ENCODE peak calls at places on chromosomes 12 and 14, in seven cellular contexts. One of them, this sample, is unnamed.

GRCh38 chr14:47674546-47675238 is 713 bp downstream of the MDGA2 start:
- DNase-seq in stomach: no peak
- DNase-seq in Panc1: no peak
- DNase-seq in heart right ventricle: no peak
- DNase-seq in neuronal stem cell: peak
- DNase-seq in small intestine: no peak
- DNase-seq in thoracic aorta: no peak
- DNase-seq in this sample: no peak

GRCh38 chr12:106581543-106582263 is 1.1 kb upstream of the RFX4 start:
- DNase-seq in small intestine: no peak
- DNase-seq in neuronal stem cell: peak
- DNase-seq in thoracic aorta: no peak
- DNase-seq in heart right ventricle: no peak
- DNase-seq in Panc1: no peak
- DNase-seq in stomach: no peak
- DNase-seq in this sample: no peak

GRCh38 chr14:36238666-36239363 is 62.3 kb upstream of the PTCSC3 start:
- DNase-seq in stomach: no peak
- DNase-seq in thoracic aorta: no peak
- DNase-seq in heart right ventricle: no peak
- DNase-seq in small intestine: no peak
- DNase-seq in Panc1: no peak
- DNase-seq in neuronal stem cell: no peak
- DNase-seq in this sample: peak

GRCh38 chr12:78931466-78931990 is 67.0 kb downstream of the SYT1 start:
- DNase-seq in heart right ventricle: no peak
- DNase-seq in Panc1: no peak
- DNase-seq in stomach: no peak
- DNase-seq in thoracic aorta: no peak
- DNase-seq in neuronal stem cell: no peak
- DNase-seq in small intestine: no peak
- DNase-seq in this sample: no peak

GRCh38 chr12:66742508-66743367 is 63.9 kb upstream of the GRIP1 start:
- DNase-seq in neuronal stem cell: no peak
- DNase-seq in small intestine: no peak
- DNase-seq in stomach: no peak
- DNase-seq in thoracic aorta: no peak
- DNase-seq in heart right ventricle: no peak
- DNase-seq in Panc1: no peak
- DNase-seq in this sample: no peak

GRCh38 chr12:2894961-2895360 is 4.3 kb downstream of the TULP3 start:
- DNase-seq in heart right ventricle: no peak
- DNase-seq in small intestine: no peak
- DNase-seq in thoracic aorta: no peak
- DNase-seq in neuronal stem cell: no peak
- DNase-seq in stomach: no peak
- DNase-seq in Panc1: no peak
- DNase-seq in this sample: no peak

GRCh38 chr12:111757361-111758119 is 9.2 kb upstream of the ALDH2 start:
- DNase-seq in heart right ventricle: peak
- DNase-seq in thoracic aorta: no peak
- DNase-seq in stomach: peak
- DNase-seq in Panc1: no peak
- DNase-seq in small intestine: no peak
- DNase-seq in neuronal stem cell: no peak
- DNase-seq in this sample: peak

GRCh38 chr12:75722714-75723200 is 211.3 kb upstream of the KRR1 start:
- DNase-seq in Panc1: no peak
- DNase-seq in heart right ventricle: no peak
- DNase-seq in stomach: no peak
- DNase-seq in small intestine: peak
- DNase-seq in neuronal stem cell: no peak
- DNase-seq in thoracic aorta: peak
- DNase-seq in this sample: peak

GRCh38 chr14:91061309-91061887 is 957 bp upstream of the RPS6KA5 start:
- DNase-seq in heart right ventricle: no peak
- DNase-seq in thoracic aorta: no peak
- DNase-seq in stomach: no peak
- DNase-seq in neuronal stem cell: no peak
- DNase-seq in small intestine: no peak
- DNase-seq in Panc1: no peak
- DNase-seq in this sample: no peak

GRCh38 chr12:14955876-14956811 is 5.3 kb downstream of the ARHGDIB start:
- DNase-seq in heart right ventricle: no peak
- DNase-seq in small intestine: no peak
- DNase-seq in thoracic aorta: no peak
- DNase-seq in Panc1: no peak
- DNase-seq in neuronal stem cell: no peak
- DNase-seq in stomach: no peak
- DNase-seq in this sample: no peak

GRCh38 chr12:70334742-70335141 is 31.3 kb upstream of the KCNMB4 start:
- DNase-seq in stomach: no peak
- DNase-seq in heart right ventricle: no peak
- DNase-seq in Panc1: no peak
- DNase-seq in neuronal stem cell: no peak
- DNase-seq in thoracic aorta: no peak
- DNase-seq in small intestine: no peak
- DNase-seq in this sample: no peak

GRCh38 chr12:119869720-119870119 is 7.4 kb downstream of the CIT start:
- DNase-seq in small intestine: peak
- DNase-seq in stomach: no peak
- DNase-seq in Panc1: no peak
- DNase-seq in neuronal stem cell: no peak
- DNase-seq in heart right ventricle: no peak
- DNase-seq in thoracic aorta: no peak
- DNase-seq in this sample: no peak

GRCh38 chr12:121930862-121931261 is 12.5 kb downstream of the CFAP251 start:
- DNase-seq in stomach: no peak
- DNase-seq in thoracic aorta: no peak
- DNase-seq in neuronal stem cell: no peak
- DNase-seq in small intestine: no peak
- DNase-seq in heart right ventricle: no peak
- DNase-seq in Panc1: no peak
- DNase-seq in this sample: no peak

GRCh38 chr12:79083181-79083580 is 218.6 kb downstream of the SYT1 start:
- DNase-seq in heart right ventricle: no peak
- DNase-seq in stomach: no peak
- DNase-seq in Panc1: no peak
- DNase-seq in thoracic aorta: no peak
- DNase-seq in neuronal stem cell: no peak
- DNase-seq in small intestine: no peak
- DNase-seq in this sample: no peak

GRCh38 chr12:6292606-6293005 is 17.9 kb upstream of the PLEKHG6 start:
- DNase-seq in stomach: no peak
- DNase-seq in neuronal stem cell: no peak
- DNase-seq in heart right ventricle: no peak
- DNase-seq in small intestine: peak
- DNase-seq in thoracic aorta: no peak
- DNase-seq in Panc1: no peak
- DNase-seq in this sample: no peak

GRCh38 chr12:100797246-100797645 is 2.7 kb downstream of the ANO4 start:
- DNase-seq in Panc1: no peak
- DNase-seq in stomach: no peak
- DNase-seq in heart right ventricle: no peak
- DNase-seq in small intestine: no peak
- DNase-seq in thoracic aorta: no peak
- DNase-seq in neuronal stem cell: peak
- DNase-seq in this sample: no peak

GRCh38 chr12:92602476-92602875 is 100.3 kb upstream of the PLEKHG7 start:
- DNase-seq in heart right ventricle: no peak
- DNase-seq in Panc1: no peak
- DNase-seq in small intestine: no peak
- DNase-seq in neuronal stem cell: no peak
- DNase-seq in stomach: no peak
- DNase-seq in thoracic aorta: no peak
- DNase-seq in this sample: no peak

GRCh38 chr14:72611506-72611905 is 282.4 kb downstream of the DPF3 start:
- DNase-seq in neuronal stem cell: no peak
- DNase-seq in thoracic aorta: no peak
- DNase-seq in stomach: no peak
- DNase-seq in small intestine: no peak
- DNase-seq in heart right ventricle: no peak
- DNase-seq in Panc1: no peak
- DNase-seq in this sample: no peak

GRCh38 chr12:91380651-91381050 is 198.0 kb upstream of the DCN start:
- DNase-seq in stomach: no peak
- DNase-seq in thoracic aorta: no peak
- DNase-seq in neuronal stem cell: no peak
- DNase-seq in small intestine: no peak
- DNase-seq in heart right ventricle: no peak
- DNase-seq in Panc1: no peak
- DNase-seq in this sample: no peak

GRCh38 chr12:70692681-70693288 is 55.6 kb upstream of the PTPRB start:
- DNase-seq in Panc1: no peak
- DNase-seq in thoracic aorta: no peak
- DNase-seq in heart right ventricle: no peak
- DNase-seq in small intestine: no peak
- DNase-seq in stomach: no peak
- DNase-seq in neuronal stem cell: no peak
- DNase-seq in this sample: no peak

GRCh38 chr12:13195848-13196301 is 651 bp upstream of the EMP1 start:
- DNase-seq in thoracic aorta: no peak
- DNase-seq in Panc1: no peak
- DNase-seq in small intestine: peak
- DNase-seq in neuronal stem cell: no peak
- DNase-seq in heart right ventricle: no peak
- DNase-seq in stomach: no peak
- DNase-seq in this sample: no peak

GRCh38 chr12:13196302-13196921 is at the start of gene EMP1:
- DNase-seq in small intestine: peak
- DNase-seq in neuronal stem cell: no peak
- DNase-seq in Panc1: peak
- DNase-seq in heart right ventricle: peak
- DNase-seq in thoracic aorta: peak
- DNase-seq in stomach: peak
- DNase-seq in this sample: peak

GRCh38 chr12:13198921-13199320 is 2.4 kb downstream of the EMP1 start:
- DNase-seq in Panc1: no peak
- DNase-seq in heart right ventricle: no peak
- DNase-seq in stomach: no peak
- DNase-seq in neuronal stem cell: no peak
- DNase-seq in small intestine: no peak
- DNase-seq in thoracic aorta: no peak
- DNase-seq in this sample: no peak

GRCh38 chr12:13197526-13198141 is 1.1 kb downstream of the EMP1 start:
- DNase-seq in heart right ventricle: peak
- DNase-seq in small intestine: no peak
- DNase-seq in neuronal stem cell: no peak
- DNase-seq in stomach: no peak
- DNase-seq in Panc1: no peak
- DNase-seq in thoracic aorta: no peak
- DNase-seq in this sample: peak

DNA sequence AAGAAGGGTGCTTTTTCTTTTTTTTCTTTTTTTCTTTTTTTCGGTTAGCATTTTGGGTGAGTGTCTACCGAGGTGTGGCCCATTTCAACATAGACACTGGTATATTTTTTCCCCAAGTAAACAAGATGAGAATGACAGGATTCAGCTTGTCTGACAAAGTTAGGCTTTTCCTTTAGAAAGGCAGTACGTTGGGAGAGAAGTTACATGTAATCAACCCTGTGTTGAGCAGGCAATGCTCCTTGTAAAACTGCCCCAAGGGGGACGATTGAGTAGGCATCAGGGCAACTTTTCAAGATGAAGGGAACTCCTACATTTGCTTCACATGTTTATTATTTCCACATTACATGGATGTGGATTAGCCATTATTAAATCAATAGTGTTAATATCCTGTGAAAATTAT is 1.7 kb downstream of the EMP1 start:
- DNase-seq in Panc1: no peak
- DNase-seq in heart right ventricle: no peak
- DNase-seq in thoracic aorta: no peak
- DNase-seq in neuronal stem cell: no peak
- DNase-seq in small intestine: no peak
- DNase-seq in stomach: no peak
- DNase-seq in this sample: no peak
- H3K27ac ChIP-seq in Panc1: peak
- H3K27ac ChIP-seq in heart right ventricle: peak
- H3K27ac ChIP-seq in thoracic aorta: no peak
- H3K27ac ChIP-seq in neuronal stem cell: peak
- H3K27ac ChIP-seq in small intestine: peak
- H3K27ac ChIP-seq in stomach: peak
- H3K27ac ChIP-seq in this sample: peak

DNA sequence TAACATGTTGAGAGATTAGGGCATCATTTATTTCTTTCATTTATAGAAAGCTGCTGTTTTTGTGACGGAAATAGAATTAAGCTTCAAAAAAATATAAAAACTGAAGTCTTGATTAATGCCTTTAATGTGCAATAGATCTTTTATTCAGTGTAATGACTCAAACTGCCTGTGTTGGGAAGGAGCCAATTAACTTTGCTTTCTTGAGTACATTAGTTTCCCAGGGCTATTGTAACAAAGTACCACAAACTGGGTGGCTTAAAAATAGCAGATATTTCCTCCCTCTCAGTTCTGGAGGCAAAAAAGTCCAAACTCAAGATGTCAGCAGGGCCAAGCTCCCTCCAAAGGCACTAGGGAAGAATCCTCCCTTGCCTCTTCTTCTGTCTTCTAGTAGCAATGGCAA is 36.6 kb downstream of the EID3 start:
- DNase-seq in neuronal stem cell: no peak
- DNase-seq in thoracic aorta: peak
- DNase-seq in stomach: no peak
- DNase-seq in heart right ventricle: no peak
- DNase-seq in Panc1: no peak
- DNase-seq in small intestine: no peak
- DNase-seq in this sample: no peak
- H3K27ac ChIP-seq in neuronal stem cell: no peak
- H3K27ac ChIP-seq in thoracic aorta: peak
- H3K27ac ChIP-seq in stomach: no peak
- H3K27ac ChIP-seq in heart right ventricle: no peak
- H3K27ac ChIP-seq in Panc1: no peak
- H3K27ac ChIP-seq in small intestine: no peak
- H3K27ac ChIP-seq in this sample: no peak

DNA sequence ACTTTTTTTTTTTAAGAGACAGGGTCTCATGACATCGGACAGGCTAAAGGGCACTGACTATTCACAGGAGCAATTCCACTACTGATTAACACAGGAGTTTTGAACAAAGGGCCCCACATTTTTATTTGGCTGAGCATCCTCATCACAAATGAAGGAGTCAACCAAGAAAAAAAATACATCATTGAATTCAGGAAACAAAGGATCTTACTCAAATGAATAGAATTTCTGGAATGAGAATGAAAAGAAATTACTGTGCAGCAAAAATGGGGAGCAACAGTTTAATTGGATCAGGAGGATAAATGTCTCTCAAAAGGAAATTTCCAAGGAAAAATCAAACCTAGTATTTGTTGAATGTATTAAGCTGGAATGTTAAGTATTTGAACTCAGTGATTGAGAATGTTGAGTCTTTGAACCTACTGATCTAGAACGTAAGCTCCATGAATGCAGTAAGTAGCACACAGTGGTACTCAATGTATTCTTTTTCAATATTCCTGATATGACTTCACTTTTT is 20.8 kb upstream of the PYROXD1 start:
- DNase-seq in thoracic aorta: no peak
- DNase-seq in small intestine: no peak
- DNase-seq in neuronal stem cell: peak
- DNase-seq in heart right ventricle: no peak
- DNase-seq in Panc1: no peak
- DNase-seq in stomach: no peak
- DNase-seq in this sample: no peak
- H3K27ac ChIP-seq in thoracic aorta: no peak
- H3K27ac ChIP-seq in small intestine: no peak
- H3K27ac ChIP-seq in neuronal stem cell: peak
- H3K27ac ChIP-seq in heart right ventricle: no peak
- H3K27ac ChIP-seq in Panc1: no peak
- H3K27ac ChIP-seq in stomach: no peak
- H3K27ac ChIP-seq in this sample: no peak

GRCh38 chr12:62861586-62861985 is 73.4 kb downstream of the PPM1H start:
- DNase-seq in heart right ventricle: no peak
- DNase-seq in Panc1: no peak
- DNase-seq in small intestine: no peak
- DNase-seq in thoracic aorta: no peak
- DNase-seq in stomach: no peak
- DNase-seq in neuronal stem cell: no peak
- DNase-seq in this sample: no peak
- H3K27ac ChIP-seq in heart right ventricle: no peak
- H3K27ac ChIP-seq in Panc1: no peak
- H3K27ac ChIP-seq in small intestine: no peak
- H3K27ac ChIP-seq in thoracic aorta: peak
- H3K27ac ChIP-seq in stomach: no peak
- H3K27ac ChIP-seq in neuronal stem cell: no peak
- H3K27ac ChIP-seq in this sample: peak